ENCODE peak calls at places on chromosomes 4 and X, in four cellular contexts. B is activated CD4-positive, alpha-beta T cell treated with anti-CD3 and anti-CD28 coated beads, Interleukin-2, amount 50 U/mL, for 1 hour; S is EH; R is progenitor cell of endocrine pancreas. H is an unnamed sample.

GRCh38 chr4:118904935-118905334 is 16.3 kb downstream of the SYNPO2 start:
- DNase-seq in B (no peak), R (no peak), S (peak), H (no peak)

GRCh38 chrX:30065226-30065625 is 150.1 kb upstream of the MAGEB2 start:
- DNase-seq in B (no peak), R (no peak), S (peak), H (peak)

GRCh38 chrX:125439194-125439849 is 119.7 kb downstream of the TEX13C start:
- DNase-seq in R (no peak), S (no peak), B (no peak), H (no peak)

GRCh38 chr4:73978886-73979285 is 2.9 kb downstream of the PF4 start:
- DNase-seq in S (peak), B (no peak), R (no peak), H (no peak)

GRCh38 chr4:108144451-108144850 is 24.3 kb downstream of the LEF1 start:
- DNase-seq in B (no peak), S (no peak), R (no peak), H (no peak)

GRCh38 chr4:20603671-20604313 is 96.5 kb upstream of the PACRGL start:
- DNase-seq in S (peak), B (no peak), R (no peak), H (no peak)

GRCh38 chr4:73718375-73719373 is 21.7 kb upstream of the CXCL8 start:
- DNase-seq in B (no peak), R (no peak), S (peak), H (no peak)

GRCh38 chr4:2356123-2357069 is 62.0 kb downstream of the ZFYVE28 start:
- DNase-seq in B (no peak), S (no peak), R (no peak), H (no peak)

GRCh38 chr4:17544205-17544604 is 29.2 kb downstream of the CLRN2 start:
- DNase-seq in S (peak), B (no peak), R (no peak), H (peak)

GRCh38 chr4:100806988-100807387 is 289.2 kb upstream of the EMCN start:
- DNase-seq in S (no peak), R (no peak), B (no peak), H (no peak)

GRCh38 chrX:45164021-45164621 is 36.6 kb downstream of the DIPK2B start:
- DNase-seq in R (no peak), B (no peak), S (no peak), H (no peak)

GRCh38 chr4:78937837-78938236 is 1.4 kb downstream of the PAQR3 start:
- DNase-seq in B (no peak), R (no peak), S (peak), H (no peak)

GRCh38 chr4:40976343-40976742 is 226.6 kb downstream of the NSUN7 start:
- DNase-seq in B (no peak), R (no peak), S (peak), H (peak)

GRCh38 chr4:119783200-119783978 is 154.8 kb upstream of the PDE5A start:
- DNase-seq in S (no peak), R (no peak), B (no peak), H (no peak)

GRCh38 chr4:78710536-78710935 is 65.6 kb upstream of the BMP2K start:
- DNase-seq in R (no peak), S (peak), B (no peak), H (peak)

GRCh38 chrX:17549005-17549685 is 174.1 kb downstream of the NHS start:
- DNase-seq in S (no peak), B (no peak), R (no peak), H (no peak)

GRCh38 chr4:174193438-174194015 is 89.9 kb downstream of the FBXO8 start:
- DNase-seq in B (no peak), S (no peak), R (no peak), H (no peak)

GRCh38 chrX:153411255-153411987 is at the start of gene ZFP92:
- DNase-seq in B (peak), S (peak), R (no peak), H (no peak)

GRCh38 chrX:49176421-49177326 is 5.0 kb downstream of the PLP2 start:
- DNase-seq in B (no peak), R (no peak), S (no peak), H (peak)

GRCh38 chrX:110442631-110443030 is 84.0 kb downstream of the RTL9 start:
- DNase-seq in B (no peak), S (peak), R (no peak), H (no peak)

GRCh38 chr4:1973661-1974060 is 35.1 kb downstream of the NELFA start:
- DNase-seq in S (no peak), R (no peak), B (no peak), H (no peak)

GRCh38 chrX:132748909-132749308 is 209.5 kb downstream of the HS6ST2 start:
- DNase-seq in S (no peak), R (no peak), B (no peak), H (no peak)

GRCh38 chr4:102780476-102781144 is 19.8 kb upstream of the MANBA start:
- DNase-seq in B (no peak), S (no peak), R (no peak), H (no peak)

GRCh38 chrX:151722241-151722846 is 6.5 kb downstream of the FATE1 start:
- DNase-seq in S (peak), R (peak), B (no peak), H (peak)

GRCh38 chrX:85922821-85923220 is 124.5 kb downstream of the CHM start:
- DNase-seq in S (peak), R (no peak), B (no peak), H (no peak)

GRCh38 chrX:13001961-13002671 is 27.2 kb downstream of the TMSB4X start:
- DNase-seq in S (no peak), R (no peak), B (no peak), H (no peak)

GRCh38 chr4:68021185-68021584 is 57.9 kb upstream of the TMPRSS11A start:
- DNase-seq in S (no peak), B (no peak), R (no peak), H (no peak)

GRCh38 chrX:40573763-40574162 is 7.0 kb upstream of the ATP6AP2 start:
- DNase-seq in B (peak), R (no peak), S (peak), H (peak)

GRCh38 chr4:128451270-128451905 is 163.8 kb upstream of the PGRMC2 start:
- DNase-seq in B (no peak), S (no peak), R (no peak), H (no peak)

GRCh38 chr4:159103406-159104131 is 690 bp downstream of the RAPGEF2 start:
- DNase-seq in S (peak), R (peak), B (peak), H (peak)

GRCh38 chrX:108415891-108416290 is 22.3 kb downstream of the COL4A6 start:
- DNase-seq in B (no peak), S (no peak), R (no peak), H (no peak)

GRCh38 chrX:40531056-40531826 is 49.5 kb upstream of the ATP6AP2 start:
- DNase-seq in R (no peak), B (no peak), S (no peak), H (no peak)